ENCODE peak calls at places on chromosomes 2 and 18, in five cellular contexts. One of them, this sample, is unnamed. For H3K4me1, the result is how much of the 10 kb centered on the place peaks cover.

GRCh38 chr2:98465456-98466201 is 21.0 kb downstream of the INPP4A start:
- DNase-seq in GM23248: peak
- DNase-seq in OCI-LY7: no peak
- DNase-seq in HCT116: no peak
- DNase-seq in hepatocyte: peak
- DNase-seq in this sample: no peak

GRCh38 chr2:181916726-181917377 is 25.3 kb downstream of the ITPRID2 start:
- DNase-seq in OCI-LY7: no peak
- DNase-seq in HCT116: no peak
- DNase-seq in hepatocyte: no peak
- DNase-seq in GM23248: peak
- DNase-seq in this sample: no peak

GRCh38 chr18:67425724-67426123 is 90.8 kb downstream of the DSEL start:
- DNase-seq in hepatocyte: peak
- DNase-seq in OCI-LY7: no peak
- DNase-seq in HCT116: no peak
- DNase-seq in GM23248: peak
- DNase-seq in this sample: no peak

GRCh38 chr2:166180951-166181812 is 53.4 kb upstream of the SCN1A start:
- DNase-seq in hepatocyte: peak
- DNase-seq in GM23248: peak
- DNase-seq in OCI-LY7: peak
- DNase-seq in HCT116: peak
- DNase-seq in this sample: peak

GRCh38 chr2:158932246-158932645 is 36.2 kb upstream of the TANC1 start:
- DNase-seq in HCT116: no peak
- DNase-seq in hepatocyte: no peak
- DNase-seq in GM23248: no peak
- DNase-seq in OCI-LY7: no peak
- DNase-seq in this sample: no peak

GRCh38 chr2:177597759-177598158 is 205.2 kb downstream of the AGPS start:
- DNase-seq in GM23248: peak
- DNase-seq in HCT116: no peak
- DNase-seq in hepatocyte: no peak
- DNase-seq in OCI-LY7: no peak
- DNase-seq in this sample: no peak

GRCh38 chr2:172372436-172372835 is 55.0 kb upstream of the ITGA6 start:
- DNase-seq in GM23248: no peak
- DNase-seq in OCI-LY7: no peak
- DNase-seq in hepatocyte: no peak
- DNase-seq in HCT116: no peak
- DNase-seq in this sample: no peak

GRCh38 chr2:9029721-9030120 is 26.2 kb upstream of the MBOAT2 start:
- DNase-seq in OCI-LY7: no peak
- DNase-seq in HCT116: no peak
- DNase-seq in GM23248: no peak
- DNase-seq in hepatocyte: no peak
- DNase-seq in this sample: peak

GRCh38 chr2:1808921-1809551 is 64.7 kb upstream of the PXDN start:
- DNase-seq in GM23248: peak
- DNase-seq in HCT116: no peak
- DNase-seq in hepatocyte: no peak
- DNase-seq in OCI-LY7: no peak
- DNase-seq in this sample: no peak

GRCh38 chr2:209965723-209966122 is 36.7 kb upstream of the RPE start:
- DNase-seq in OCI-LY7: no peak
- DNase-seq in GM23248: no peak
- DNase-seq in HCT116: no peak
- DNase-seq in hepatocyte: no peak
- DNase-seq in this sample: no peak

GRCh38 chr18:54202851-54203250 is 21.6 kb downstream of the MBD2 start:
- DNase-seq in GM23248: no peak
- DNase-seq in HCT116: no peak
- DNase-seq in OCI-LY7: no peak
- DNase-seq in hepatocyte: no peak
- DNase-seq in this sample: no peak

GRCh38 chr18:54204883-54205282 is 19.6 kb downstream of the MBD2 start:
- DNase-seq in hepatocyte: no peak
- DNase-seq in OCI-LY7: no peak
- DNase-seq in HCT116: no peak
- DNase-seq in GM23248: no peak
- DNase-seq in this sample: no peak

GRCh38 chr18:54203914-54204313 is 20.6 kb downstream of the MBD2 start:
- DNase-seq in GM23248: no peak
- DNase-seq in OCI-LY7: peak
- DNase-seq in hepatocyte: no peak
- DNase-seq in HCT116: no peak
- DNase-seq in this sample: no peak

GRCh38 chr18:54206447-54206846 is 18.0 kb downstream of the MBD2 start:
- DNase-seq in OCI-LY7: no peak
- DNase-seq in hepatocyte: no peak
- DNase-seq in GM23248: peak
- DNase-seq in HCT116: no peak
- DNase-seq in this sample: no peak

GRCh38 chr18:54205951-54206350 is 18.5 kb downstream of the MBD2 start:
- DNase-seq in hepatocyte: no peak
- DNase-seq in GM23248: peak
- DNase-seq in OCI-LY7: no peak
- DNase-seq in HCT116: no peak
- DNase-seq in this sample: no peak
- H2AFZ ChIP-seq in hepatocyte: no peak
- H2AFZ ChIP-seq in GM23248: no peak
- H2AFZ ChIP-seq in OCI-LY7: no peak
- H2AFZ ChIP-seq in HCT116: no peak
- H2AFZ ChIP-seq in this sample: no peak

DNA sequence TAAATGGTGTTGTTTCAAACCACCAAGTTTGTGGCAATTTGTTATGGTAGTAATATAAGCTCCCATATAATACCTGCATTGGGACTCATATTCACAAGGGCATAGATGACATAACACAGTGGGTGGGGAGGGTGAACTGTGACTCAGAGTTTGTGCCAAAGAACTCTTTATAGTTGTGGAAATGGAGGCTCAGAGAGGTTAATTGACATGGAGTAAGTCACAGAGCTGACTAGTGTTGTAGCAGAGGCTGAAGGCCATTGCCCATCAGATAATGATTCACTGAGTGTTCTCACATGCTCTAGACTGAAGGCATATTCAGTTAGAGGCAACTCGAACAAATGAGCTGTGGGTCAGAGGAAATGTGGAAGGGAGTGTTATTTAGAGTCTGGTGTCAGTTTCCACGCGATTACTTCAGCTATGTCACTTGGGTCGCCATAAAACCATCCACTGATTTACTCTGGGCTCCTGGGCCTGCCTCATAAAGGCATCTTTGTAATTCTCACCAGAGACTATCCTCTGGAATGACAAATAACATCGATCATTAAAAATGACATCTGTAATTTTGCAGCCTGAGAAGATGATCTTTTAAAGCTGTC is 264.7 kb downstream of the CCDC85A start:
- DNase-seq in HCT116: no peak
- DNase-seq in OCI-LY7: no peak
- DNase-seq in GM23248: peak
- DNase-seq in hepatocyte: peak
- DNase-seq in this sample: no peak
- TF ChIP-seq EZH2phosphoT487 in HCT116: no peak
- TF ChIP-seq EZH2phosphoT487 in OCI-LY7: no peak
- TF ChIP-seq EZH2phosphoT487 in GM23248: no peak
- TF ChIP-seq EZH2phosphoT487 in hepatocyte: no peak
- TF ChIP-seq EZH2phosphoT487 in this sample: no peak

GRCh38 chr2:239262484-239263230 is 138.2 kb downstream of the HDAC4 start:
- DNase-seq in hepatocyte: no peak
- DNase-seq in HCT116: no peak
- DNase-seq in OCI-LY7: no peak
- DNase-seq in GM23248: no peak
- DNase-seq in this sample: no peak

GRCh38 chr2:239260546-239261327 is 140.1 kb downstream of the HDAC4 start:
- DNase-seq in hepatocyte: no peak
- DNase-seq in GM23248: no peak
- DNase-seq in HCT116: no peak
- DNase-seq in OCI-LY7: no peak
- DNase-seq in this sample: no peak

GRCh38 chr2:239259603-239260298 is 141.1 kb downstream of the HDAC4 start:
- DNase-seq in OCI-LY7: peak
- DNase-seq in HCT116: no peak
- DNase-seq in GM23248: no peak
- DNase-seq in hepatocyte: no peak
- DNase-seq in this sample: no peak

GRCh38 chr2:239261796-239262475 is 138.9 kb downstream of the HDAC4 start:
- DNase-seq in GM23248: no peak
- DNase-seq in OCI-LY7: no peak
- DNase-seq in hepatocyte: no peak
- DNase-seq in HCT116: no peak
- DNase-seq in this sample: no peak

GRCh38 chr2:239261336-239261735 is 139.5 kb downstream of the HDAC4 start:
- DNase-seq in GM23248: no peak
- DNase-seq in OCI-LY7: no peak
- DNase-seq in hepatocyte: no peak
- DNase-seq in HCT116: no peak
- DNase-seq in this sample: no peak
- H3K4me1 ChIP-seq in GM23248: under half
- H3K4me1 ChIP-seq in OCI-LY7: under half
- H3K4me1 ChIP-seq in hepatocyte: under half
- H3K4me1 ChIP-seq in HCT116: under half
- H3K4me1 ChIP-seq in this sample: under half

DNA sequence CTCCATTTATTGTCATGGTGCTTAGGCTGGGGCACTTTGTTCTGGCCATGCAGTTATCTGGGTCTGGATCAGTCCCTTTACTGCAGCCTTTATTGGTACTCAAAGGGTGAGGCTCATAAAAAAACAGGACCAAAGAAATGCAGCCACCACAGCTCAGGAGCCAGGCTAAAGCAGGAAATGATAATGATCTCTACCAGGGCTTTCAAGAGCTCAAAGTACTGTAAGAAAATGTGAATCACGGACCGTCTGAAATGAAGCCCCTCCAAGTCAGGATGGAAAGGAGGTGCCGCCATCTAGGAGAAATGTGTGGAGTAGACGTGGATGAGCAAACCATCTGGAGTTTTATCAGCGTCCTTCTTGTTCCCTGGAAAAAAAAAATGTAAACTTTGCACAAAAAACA is 162.4 kb upstream of the ZNF516 start:
- DNase-seq in GM23248: peak
- DNase-seq in hepatocyte: peak
- DNase-seq in OCI-LY7: no peak
- DNase-seq in HCT116: no peak
- DNase-seq in this sample: no peak
- H2AFZ ChIP-seq in GM23248: no peak
- H2AFZ ChIP-seq in hepatocyte: no peak
- H2AFZ ChIP-seq in OCI-LY7: no peak
- H2AFZ ChIP-seq in HCT116: no peak
- H2AFZ ChIP-seq in this sample: peak